ENCODE peak calls at places on chromosomes 11 and 22, in ten cellular contexts. One of them, this sample, is unnamed.

GRCh38 chr22:26779929-26780328 is 122.5 kb downstream of the MIAT start:
- DNase-seq in psoas muscle: no peak
- DNase-seq in HL-60: no peak
- DNase-seq in esophagus squamous epithelium: no peak
- DNase-seq in IMR-90: no peak
- DNase-seq in CD4-positive, alpha-beta T cell: no peak
- DNase-seq in right lobe of liver: no peak
- DNase-seq in osteocyte: no peak
- DNase-seq in astrocyte: no peak
- DNase-seq in WTC11: no peak
- DNase-seq in this sample: no peak

GRCh38 chr11:44978279-44978960 is 27.7 kb upstream of the TP53I11 start:
- DNase-seq in esophagus squamous epithelium: no peak
- DNase-seq in psoas muscle: no peak
- DNase-seq in osteocyte: no peak
- DNase-seq in CD4-positive, alpha-beta T cell: no peak
- DNase-seq in astrocyte: no peak
- DNase-seq in right lobe of liver: no peak
- DNase-seq in HL-60: no peak
- DNase-seq in IMR-90: no peak
- DNase-seq in WTC11: no peak
- DNase-seq in this sample: no peak

GRCh38 chr11:1766719-1767398 is 3.1 kb upstream of the CTSD start:
- DNase-seq in astrocyte: no peak
- DNase-seq in right lobe of liver: peak
- DNase-seq in osteocyte: no peak
- DNase-seq in IMR-90: no peak
- DNase-seq in WTC11: no peak
- DNase-seq in esophagus squamous epithelium: no peak
- DNase-seq in psoas muscle: peak
- DNase-seq in HL-60: no peak
- DNase-seq in CD4-positive, alpha-beta T cell: no peak
- DNase-seq in this sample: no peak

GRCh38 chr11:112290462-112290894 is 29.8 kb upstream of the PLET1 start:
- DNase-seq in esophagus squamous epithelium: no peak
- DNase-seq in astrocyte: no peak
- DNase-seq in HL-60: no peak
- DNase-seq in CD4-positive, alpha-beta T cell: no peak
- DNase-seq in osteocyte: no peak
- DNase-seq in right lobe of liver: no peak
- DNase-seq in psoas muscle: no peak
- DNase-seq in IMR-90: no peak
- DNase-seq in WTC11: no peak
- DNase-seq in this sample: no peak

GRCh38 chr11:35330924-35331323 is 88.4 kb downstream of the SLC1A2 start:
- DNase-seq in osteocyte: no peak
- DNase-seq in CD4-positive, alpha-beta T cell: peak
- DNase-seq in WTC11: no peak
- DNase-seq in HL-60: no peak
- DNase-seq in psoas muscle: no peak
- DNase-seq in esophagus squamous epithelium: no peak
- DNase-seq in astrocyte: no peak
- DNase-seq in IMR-90: no peak
- DNase-seq in right lobe of liver: no peak
- DNase-seq in this sample: no peak

GRCh38 chr11:9057888-9058287 is 33.5 kb downstream of the SCUBE2 start:
- DNase-seq in WTC11: no peak
- DNase-seq in HL-60: no peak
- DNase-seq in CD4-positive, alpha-beta T cell: no peak
- DNase-seq in osteocyte: no peak
- DNase-seq in astrocyte: no peak
- DNase-seq in esophagus squamous epithelium: no peak
- DNase-seq in IMR-90: no peak
- DNase-seq in right lobe of liver: no peak
- DNase-seq in psoas muscle: no peak
- DNase-seq in this sample: no peak

GRCh38 chr11:43576834-43577521 is 103.6 kb upstream of the HSD17B12 start:
- DNase-seq in IMR-90: peak
- DNase-seq in psoas muscle: no peak
- DNase-seq in right lobe of liver: no peak
- DNase-seq in WTC11: peak
- DNase-seq in HL-60: no peak
- DNase-seq in osteocyte: peak
- DNase-seq in esophagus squamous epithelium: no peak
- DNase-seq in astrocyte: peak
- DNase-seq in CD4-positive, alpha-beta T cell: no peak
- DNase-seq in this sample: peak

GRCh38 chr22:37804886-37805857 is 2.6 kb upstream of the GCAT start:
- DNase-seq in right lobe of liver: peak
- DNase-seq in osteocyte: peak
- DNase-seq in esophagus squamous epithelium: no peak
- DNase-seq in astrocyte: peak
- DNase-seq in psoas muscle: peak
- DNase-seq in CD4-positive, alpha-beta T cell: peak
- DNase-seq in IMR-90: peak
- DNase-seq in HL-60: peak
- DNase-seq in WTC11: peak
- DNase-seq in this sample: peak

GRCh38 chr11:46632502-46632901 is 15.1 kb downstream of the ATG13 start:
- DNase-seq in psoas muscle: no peak
- DNase-seq in WTC11: no peak
- DNase-seq in IMR-90: no peak
- DNase-seq in CD4-positive, alpha-beta T cell: no peak
- DNase-seq in HL-60: no peak
- DNase-seq in osteocyte: no peak
- DNase-seq in astrocyte: no peak
- DNase-seq in esophagus squamous epithelium: no peak
- DNase-seq in right lobe of liver: no peak
- DNase-seq in this sample: no peak

GRCh38 chr11:359181-359714 is 10.1 kb upstream of the B4GALNT4 start:
- DNase-seq in osteocyte: no peak
- DNase-seq in right lobe of liver: peak
- DNase-seq in WTC11: no peak
- DNase-seq in IMR-90: no peak
- DNase-seq in HL-60: no peak
- DNase-seq in esophagus squamous epithelium: no peak
- DNase-seq in astrocyte: no peak
- DNase-seq in CD4-positive, alpha-beta T cell: no peak
- DNase-seq in psoas muscle: no peak
- DNase-seq in this sample: no peak

GRCh38 chr22:25694167-25694907 is 47.7 kb upstream of the MYO18B start:
- DNase-seq in astrocyte: no peak
- DNase-seq in HL-60: no peak
- DNase-seq in WTC11: no peak
- DNase-seq in esophagus squamous epithelium: no peak
- DNase-seq in IMR-90: no peak
- DNase-seq in osteocyte: no peak
- DNase-seq in psoas muscle: no peak
- DNase-seq in CD4-positive, alpha-beta T cell: no peak
- DNase-seq in right lobe of liver: no peak
- DNase-seq in this sample: no peak
- TF ChIP-seq CTCF in astrocyte: no peak
- TF ChIP-seq CTCF in HL-60: no peak
- TF ChIP-seq CTCF in WTC11: no peak
- TF ChIP-seq CTCF in esophagus squamous epithelium: no peak
- TF ChIP-seq CTCF in IMR-90: no peak
- TF ChIP-seq CTCF in osteocyte: no peak
- TF ChIP-seq CTCF in psoas muscle: no peak
- TF ChIP-seq CTCF in CD4-positive, alpha-beta T cell: no peak
- TF ChIP-seq CTCF in right lobe of liver: no peak
- TF ChIP-seq CTCF in this sample: no peak

DNA sequence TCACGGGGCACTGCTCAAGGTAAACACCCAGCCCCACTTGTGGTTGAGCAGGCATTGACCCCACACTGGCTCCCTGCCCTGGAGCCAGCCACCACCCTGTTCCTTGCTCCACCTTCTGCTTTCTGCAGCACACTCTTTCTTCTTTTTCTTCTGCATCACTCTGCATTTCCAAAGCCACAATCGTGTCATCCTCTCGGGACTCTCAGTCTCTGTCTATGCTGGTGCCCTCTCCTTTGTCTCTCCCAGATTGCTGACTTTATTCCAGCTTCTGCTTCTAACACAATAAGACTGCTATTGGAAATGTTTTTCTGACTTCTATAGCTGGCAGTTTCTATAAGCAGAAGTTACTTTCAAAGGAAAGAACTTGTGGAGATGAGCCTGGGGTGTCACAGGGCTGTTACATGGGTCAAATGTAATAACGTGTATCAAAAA is 14.4 kb downstream of the GRAP2 start:
- DNase-seq in psoas muscle: no peak
- DNase-seq in esophagus squamous epithelium: no peak
- DNase-seq in HL-60: no peak
- DNase-seq in CD4-positive, alpha-beta T cell: no peak
- DNase-seq in IMR-90: no peak
- DNase-seq in WTC11: no peak
- DNase-seq in astrocyte: no peak
- DNase-seq in right lobe of liver: no peak
- DNase-seq in osteocyte: no peak
- DNase-seq in this sample: no peak
- TF ChIP-seq CTCF in psoas muscle: no peak
- TF ChIP-seq CTCF in esophagus squamous epithelium: no peak
- TF ChIP-seq CTCF in HL-60: no peak
- TF ChIP-seq CTCF in CD4-positive, alpha-beta T cell: no peak
- TF ChIP-seq CTCF in IMR-90: no peak
- TF ChIP-seq CTCF in WTC11: no peak
- TF ChIP-seq CTCF in astrocyte: no peak
- TF ChIP-seq CTCF in right lobe of liver: no peak
- TF ChIP-seq CTCF in osteocyte: no peak
- TF ChIP-seq CTCF in this sample: no peak

DNA sequence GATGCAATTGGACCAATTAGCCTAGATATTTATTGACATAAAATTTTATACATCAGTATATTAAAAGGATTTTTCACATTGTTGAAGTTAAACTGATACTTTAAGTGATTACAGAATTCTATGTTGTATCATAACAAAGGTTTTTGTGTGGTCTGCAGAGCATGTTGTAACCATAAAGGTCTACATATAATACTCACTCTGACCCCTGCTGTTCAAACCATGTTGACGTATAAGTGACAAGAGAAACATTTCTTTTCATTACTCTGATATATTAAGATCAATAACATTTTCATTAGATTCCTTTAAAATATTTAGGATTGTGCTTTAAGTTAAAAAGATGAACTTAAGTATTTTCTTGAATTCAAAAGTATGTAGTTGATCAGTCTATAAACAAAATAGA is 63.9 kb downstream of the GAS2 start:
- DNase-seq in CD4-positive, alpha-beta T cell: no peak
- DNase-seq in IMR-90: peak
- DNase-seq in astrocyte: no peak
- DNase-seq in psoas muscle: no peak
- DNase-seq in WTC11: no peak
- DNase-seq in right lobe of liver: no peak
- DNase-seq in osteocyte: no peak
- DNase-seq in esophagus squamous epithelium: no peak
- DNase-seq in HL-60: no peak
- DNase-seq in this sample: no peak
- TF ChIP-seq CTCF in CD4-positive, alpha-beta T cell: peak
- TF ChIP-seq CTCF in IMR-90: no peak
- TF ChIP-seq CTCF in astrocyte: no peak
- TF ChIP-seq CTCF in psoas muscle: peak
- TF ChIP-seq CTCF in WTC11: no peak
- TF ChIP-seq CTCF in right lobe of liver: peak
- TF ChIP-seq CTCF in osteocyte: peak
- TF ChIP-seq CTCF in esophagus squamous epithelium: no peak
- TF ChIP-seq CTCF in HL-60: no peak
- TF ChIP-seq CTCF in this sample: peak

GRCh38 chr11:130866831-130867230 is 49.4 kb downstream of the SNX19 start:
- DNase-seq in osteocyte: no peak
- DNase-seq in astrocyte: no peak
- DNase-seq in IMR-90: no peak
- DNase-seq in psoas muscle: peak
- DNase-seq in CD4-positive, alpha-beta T cell: no peak
- DNase-seq in esophagus squamous epithelium: no peak
- DNase-seq in WTC11: no peak
- DNase-seq in right lobe of liver: no peak
- DNase-seq in HL-60: no peak
- DNase-seq in this sample: no peak
- TF ChIP-seq CTCF in osteocyte: no peak
- TF ChIP-seq CTCF in astrocyte: no peak
- TF ChIP-seq CTCF in IMR-90: no peak
- TF ChIP-seq CTCF in psoas muscle: no peak
- TF ChIP-seq CTCF in CD4-positive, alpha-beta T cell: no peak
- TF ChIP-seq CTCF in esophagus squamous epithelium: no peak
- TF ChIP-seq CTCF in WTC11: no peak
- TF ChIP-seq CTCF in right lobe of liver: no peak
- TF ChIP-seq CTCF in HL-60: no peak
- TF ChIP-seq CTCF in this sample: no peak

GRCh38 chr11:49221112-49221511 is 12.7 kb upstream of the FOLH1 start:
- DNase-seq in IMR-90: no peak
- DNase-seq in astrocyte: no peak
- DNase-seq in CD4-positive, alpha-beta T cell: no peak
- DNase-seq in osteocyte: no peak
- DNase-seq in HL-60: no peak
- DNase-seq in esophagus squamous epithelium: no peak
- DNase-seq in WTC11: no peak
- DNase-seq in right lobe of liver: no peak
- DNase-seq in psoas muscle: no peak
- DNase-seq in this sample: no peak
- TF ChIP-seq CTCF in IMR-90: no peak
- TF ChIP-seq CTCF in astrocyte: no peak
- TF ChIP-seq CTCF in CD4-positive, alpha-beta T cell: no peak
- TF ChIP-seq CTCF in osteocyte: no peak
- TF ChIP-seq CTCF in HL-60: no peak
- TF ChIP-seq CTCF in esophagus squamous epithelium: no peak
- TF ChIP-seq CTCF in WTC11: no peak
- TF ChIP-seq CTCF in right lobe of liver: no peak
- TF ChIP-seq CTCF in psoas muscle: no peak
- TF ChIP-seq CTCF in this sample: no peak

GRCh38 chr22:30753701-30754100 is 59.0 kb downstream of the OSBP2 start:
- DNase-seq in astrocyte: no peak
- DNase-seq in psoas muscle: no peak
- DNase-seq in HL-60: no peak
- DNase-seq in esophagus squamous epithelium: no peak
- DNase-seq in IMR-90: no peak
- DNase-seq in osteocyte: no peak
- DNase-seq in WTC11: no peak
- DNase-seq in right lobe of liver: no peak
- DNase-seq in CD4-positive, alpha-beta T cell: no peak
- DNase-seq in this sample: no peak

GRCh38 chr22:30755760-30756124 is 61.1 kb downstream of the OSBP2 start:
- DNase-seq in CD4-positive, alpha-beta T cell: no peak
- DNase-seq in psoas muscle: no peak
- DNase-seq in IMR-90: no peak
- DNase-seq in right lobe of liver: no peak
- DNase-seq in osteocyte: no peak
- DNase-seq in astrocyte: no peak
- DNase-seq in HL-60: no peak
- DNase-seq in esophagus squamous epithelium: no peak
- DNase-seq in WTC11: no peak
- DNase-seq in this sample: no peak

GRCh38 chr22:30754521-30754920 is 59.8 kb downstream of the OSBP2 start:
- DNase-seq in right lobe of liver: peak
- DNase-seq in psoas muscle: no peak
- DNase-seq in astrocyte: no peak
- DNase-seq in WTC11: no peak
- DNase-seq in CD4-positive, alpha-beta T cell: no peak
- DNase-seq in esophagus squamous epithelium: no peak
- DNase-seq in IMR-90: no peak
- DNase-seq in osteocyte: no peak
- DNase-seq in HL-60: no peak
- DNase-seq in this sample: no peak

GRCh38 chr22:30752771-30753170 is 58.1 kb downstream of the OSBP2 start:
- DNase-seq in HL-60: no peak
- DNase-seq in esophagus squamous epithelium: no peak
- DNase-seq in osteocyte: no peak
- DNase-seq in WTC11: no peak
- DNase-seq in psoas muscle: no peak
- DNase-seq in right lobe of liver: no peak
- DNase-seq in astrocyte: no peak
- DNase-seq in CD4-positive, alpha-beta T cell: no peak
- DNase-seq in IMR-90: no peak
- DNase-seq in this sample: no peak

GRCh38 chr22:30754971-30755759 is 60.5 kb downstream of the OSBP2 start:
- DNase-seq in right lobe of liver: peak
- DNase-seq in IMR-90: peak
- DNase-seq in HL-60: peak
- DNase-seq in astrocyte: peak
- DNase-seq in CD4-positive, alpha-beta T cell: peak
- DNase-seq in esophagus squamous epithelium: no peak
- DNase-seq in psoas muscle: peak
- DNase-seq in WTC11: peak
- DNase-seq in osteocyte: no peak
- DNase-seq in this sample: peak
- TF ChIP-seq CTCF in right lobe of liver: peak
- TF ChIP-seq CTCF in IMR-90: peak
- TF ChIP-seq CTCF in HL-60: peak
- TF ChIP-seq CTCF in astrocyte: peak
- TF ChIP-seq CTCF in CD4-positive, alpha-beta T cell: no peak
- TF ChIP-seq CTCF in esophagus squamous epithelium: peak
- TF ChIP-seq CTCF in psoas muscle: peak
- TF ChIP-seq CTCF in WTC11: peak
- TF ChIP-seq CTCF in osteocyte: peak
- TF ChIP-seq CTCF in this sample: peak